ENCODE peak calls at places on chromosome 20, in ten cellular contexts. P, H, D, G, S, Z, J, L, I and K are unnamed samples.
A peak's percentile ranks its signal among the peaks of the same experiment; 100 is the strongest.

GRCh38 chr20:5996765-5997164 is 46.3 kb downstream of the MCM8 start:
- DNase-seq in G (no peak), P (no peak), H (no peak), J (no peak), D (no peak), S (no peak), I (no peak), L (no peak), Z (no peak), K (peak; percentile 57)

GRCh38 chr20:46965124-46965455 is 70.4 kb downstream of the EYA2 start:
- DNase-seq in H (no peak), J (no peak), G (no peak), I (no peak), P (no peak), Z (no peak), D (no peak), S (no peak), L (no peak), K (no peak)

GRCh38 chr20:4341804-4342560 is 326.6 kb upstream of the RNF24 start:
- DNase-seq in G (no peak), J (no peak), H (no peak), L (peak; percentile 23), P (no peak), I (peak; percentile 76), D (peak; percentile 63), Z (peak; percentile 97), S (no peak), K (no peak)

GRCh38 chr20:25090492-25091429 is 8.8 kb upstream of the VSX1 start:
- DNase-seq in S (no peak), G (no peak), L (no peak), J (peak; percentile 55), D (no peak), I (no peak), H (no peak), Z (no peak), P (no peak), K (no peak)

GRCh38 chr20:61315319-61315718 is 63.3 kb downstream of the CDH4 start:
- DNase-seq in I (no peak), S (no peak), Z (no peak), J (no peak), D (no peak), P (no peak), L (no peak), H (no peak), G (no peak), K (no peak)

GRCh38 chr20:47598911-47599745 is 97.4 kb downstream of the NCOA3 start:
- DNase-seq in I (no peak), G (no peak), S (no peak), H (no peak), Z (no peak), J (no peak), P (no peak), L (no peak), D (no peak), K (no peak)

GRCh38 chr20:50292324-50293243 is 102.0 kb downstream of the CEBPB start:
- DNase-seq in I (peak; percentile 97), G (no peak), L (no peak), S (peak; percentile 98), J (no peak), H (no peak), D (peak; percentile 98), Z (peak; percentile 97), P (no peak), K (peak; percentile 56)

GRCh38 chr20:54680872-54681297 is 205.5 kb downstream of the DOK5 start:
- DNase-seq in P (peak; percentile 23), Z (peak; percentile 39), S (no peak), L (peak; percentile 70), J (peak; percentile 51), G (peak; percentile 22), I (peak; percentile 53), H (peak; percentile 58), D (peak; percentile 45), K (peak; percentile 76)

GRCh38 chr20:2210646-2211556 is 84.9 kb upstream of the TGM3 start:
- DNase-seq in D (peak; percentile 20), H (no peak), G (no peak), J (no peak), S (no peak), P (no peak), I (peak; percentile 83), Z (peak; percentile 80), L (peak; percentile 58), K (peak; percentile 90)